ENCODE peak calls at places on chromosome 9, in six cellular contexts. C, G, W, X, E and M are unnamed samples.

GRCh38 chr9:110008663-110009062 is 199.3 kb downstream of the C9orf152 start:
- DNase-seq in C (no peak), G (no peak), W (no peak), X (no peak), E (no peak), M (no peak)

GRCh38 chr9:131310833-131311554 is 21.5 kb downstream of the PLPP7 start:
- DNase-seq in C (no peak), G (no peak), W (peak; percentile 29), X (no peak), E (peak; percentile 48), M (peak; percentile 40)

GRCh38 chr9:133378408-133378962 is 2.3 kb downstream of the STKLD1 start:
- DNase-seq in C (no peak), G (no peak), W (no peak), X (no peak), E (no peak), M (no peak)

GRCh38 chr9:126058631-126059030 is 268.0 kb upstream of the MVB12B start:
- DNase-seq in C (no peak), G (no peak), W (no peak), X (no peak), E (no peak), M (no peak)

GRCh38 chr9:131112374-131113159 is 12.8 kb upstream of the NUP214 start:
- DNase-seq in C (no peak), G (no peak), W (no peak), X (peak; percentile 53), E (no peak), M (no peak)

GRCh38 chr9:76351006-76351405 is 43.2 kb downstream of the RFK start:
- DNase-seq in C (no peak), G (no peak), W (no peak), X (no peak), E (no peak), M (no peak)

GRCh38 chr9:137762414-137763061 is 115.0 kb upstream of the CACNA1B start:
- DNase-seq in C (no peak), G (no peak), W (peak; percentile 72), X (no peak), E (no peak), M (peak; percentile 45)

GRCh38 chr9:110520120-110520701 is 59.3 kb downstream of the SVEP1 start:
- DNase-seq in C (no peak), G (no peak), W (no peak), X (no peak), E (no peak), M (no peak)

GRCh38 chr9:91407580-91408275 is 15.9 kb downstream of the NFIL3 start:
- DNase-seq in C (no peak), G (no peak), W (no peak), X (no peak), E (no peak), M (no peak)

GRCh38 chr9:97714435-97714834 is 17.3 kb upstream of the XPA start:
- DNase-seq in C (no peak), G (no peak), W (no peak), X (no peak), E (no peak), M (no peak)

GRCh38 chr9:113992276-113992951 is 85.7 kb downstream of the AMBP start:
- DNase-seq in C (no peak), G (no peak), W (no peak), X (no peak), E (no peak), M (peak; percentile 40)

GRCh38 chr9:114631166-114631565 is 20.1 kb downstream of the TMEM268 start:
- DNase-seq in C (no peak), G (no peak), W (no peak), X (no peak), E (no peak), M (no peak)

GRCh38 chr9:18358325-18358724 is 115.6 kb upstream of the ADAMTSL1 start:
- DNase-seq in C (no peak), G (no peak), W (no peak), X (no peak), E (no peak), M (no peak)

DNA sequence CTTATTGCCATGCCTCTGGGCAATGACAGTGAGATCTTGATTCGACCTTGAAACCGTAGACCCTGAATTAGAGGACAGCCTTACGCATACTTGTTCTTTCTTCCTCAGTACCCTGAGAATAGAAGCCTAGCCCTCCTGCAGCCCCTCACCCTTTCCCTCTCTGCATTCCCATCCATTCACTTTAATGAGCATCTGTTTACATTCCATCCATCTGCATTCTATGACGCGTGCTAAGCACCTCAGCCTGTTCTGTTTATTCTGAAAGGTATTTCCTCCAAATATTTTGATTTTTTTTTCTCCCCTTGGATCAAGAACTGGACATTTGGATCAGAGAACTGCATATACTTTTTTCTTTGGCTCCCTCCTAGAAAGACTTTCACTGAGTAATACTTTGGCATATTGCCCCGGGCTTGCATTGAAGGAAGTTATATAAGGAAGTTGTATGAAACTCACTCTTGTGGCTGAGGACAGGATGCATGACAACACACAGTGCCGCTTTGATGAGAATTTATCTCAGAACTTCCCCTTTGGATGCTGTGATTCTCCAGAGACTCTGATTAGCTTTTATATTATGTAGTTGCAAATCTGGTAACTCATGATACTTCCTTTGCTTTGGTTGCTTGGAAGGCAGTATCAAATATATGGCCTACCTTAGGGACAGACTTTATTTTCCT is 15.7 kb downstream of the TMEM8B start:
- DNase-seq in C (peak; percentile 70), G (peak; percentile 26), W (peak; percentile 54), X (peak; percentile 49), E (peak; percentile 64), M (peak; percentile 64)
- TF ChIP-seq POLR2AphosphoS5 in C (peak; percentile 24), G (no peak), W (no peak), X (no peak), E (peak; percentile 24), M (peak; percentile 23)

DNA sequence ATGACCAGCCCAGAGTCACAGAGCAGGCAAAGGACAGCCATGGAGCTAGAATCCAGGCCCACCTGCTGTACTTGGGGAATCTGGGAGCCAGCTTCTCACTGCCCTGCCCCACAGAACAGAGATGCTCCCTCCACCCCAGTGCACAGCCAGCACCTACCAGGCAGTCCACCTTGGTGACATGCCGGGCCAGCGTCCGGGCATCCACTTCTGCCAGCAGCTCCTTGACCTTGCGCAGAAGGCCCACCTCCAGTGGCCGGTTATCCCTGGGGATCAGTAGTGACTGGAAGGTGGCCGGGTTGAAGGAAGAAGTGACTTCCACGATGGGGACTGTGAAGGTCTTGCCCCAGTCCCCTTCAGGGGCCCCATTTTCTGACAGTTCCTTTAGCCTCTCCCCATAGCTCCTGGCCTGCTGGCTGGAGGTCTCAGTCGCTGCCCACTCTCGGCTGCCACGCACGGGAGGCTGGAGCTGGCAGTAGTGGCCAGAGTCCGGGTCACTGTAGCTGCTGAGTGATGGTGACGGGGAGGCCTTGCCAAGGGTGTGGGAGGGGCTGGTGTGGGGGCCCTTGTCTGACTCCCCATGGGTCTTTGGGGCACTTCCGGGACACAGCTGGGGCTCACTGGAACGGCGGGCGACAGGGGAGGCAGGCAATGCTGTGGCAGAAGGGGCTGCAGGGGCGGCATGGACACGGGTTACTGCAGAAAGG is 9.5 kb upstream of the TOR2A start:
- DNase-seq in C (no peak), G (no peak), W (no peak), X (no peak), E (no peak), M (no peak)
- TF ChIP-seq POLR2AphosphoS5 in C (no peak), G (no peak), W (no peak), X (no peak), E (no peak), M (no peak)

GRCh38 chr9:37198034-37198718 is 77.8 kb downstream of the ZCCHC7 start:
- DNase-seq in C (no peak), G (no peak), W (no peak), X (no peak), E (no peak), M (no peak)

GRCh38 chr9:37200572-37201005 is 80.2 kb downstream of the ZCCHC7 start:
- DNase-seq in C (no peak), G (no peak), W (no peak), X (no peak), E (no peak), M (no peak)

GRCh38 chr9:37198831-37199230 is 78.5 kb downstream of the ZCCHC7 start:
- DNase-seq in C (no peak), G (no peak), W (no peak), X (no peak), E (no peak), M (no peak)

GRCh38 chr9:37201581-37201980 is 81.2 kb downstream of the ZCCHC7 start:
- DNase-seq in C (no peak), G (no peak), W (no peak), X (no peak), E (peak; percentile 26), M (no peak)

GRCh38 chr9:37197158-37198033 is 77.0 kb downstream of the ZCCHC7 start:
- DNase-seq in C (no peak), G (no peak), W (no peak), X (no peak), E (peak; percentile 34), M (no peak)
- TF ChIP-seq POLR2AphosphoS5 in C (no peak), G (no peak), W (no peak), X (no peak), E (no peak), M (no peak)

GRCh38 chr9:100352727-100353505 is at the start of gene TEX10:
- DNase-seq in C (peak; percentile 93), G (peak; percentile 59), W (peak; percentile 91), X (peak; percentile 76), E (peak; percentile 97), M (peak; percentile 89)
- TF ChIP-seq POLR2AphosphoS5 in C (peak; percentile 85), G (peak; percentile 87), W (peak; percentile 77), X (peak; percentile 82), E (peak; percentile 99), M (peak; percentile 76)

GRCh38 chr9:106866243-106866642 is 3.3 kb downstream of the ZNF462 start:
- DNase-seq in C (no peak), G (no peak), W (no peak), X (no peak), E (no peak), M (no peak)

GRCh38 chr9:106869028-106869427 is 6.1 kb downstream of the ZNF462 start:
- DNase-seq in C (no peak), G (no peak), W (no peak), X (no peak), E (no peak), M (no peak)

GRCh38 chr9:106868096-106868495 is 5.1 kb downstream of the ZNF462 start:
- DNase-seq in C (no peak), G (no peak), W (no peak), X (no peak), E (no peak), M (no peak)

GRCh38 chr9:106869458-106869857 is 6.5 kb downstream of the ZNF462 start:
- DNase-seq in C (peak; percentile 74), G (no peak), W (no peak), X (peak; percentile 51), E (no peak), M (no peak)

GRCh38 chr9:106868565-106868964 is 5.6 kb downstream of the ZNF462 start:
- DNase-seq in C (no peak), G (no peak), W (peak; percentile 22), X (peak; percentile 46), E (no peak), M (no peak)
- TF ChIP-seq POLR2AphosphoS5 in C (no peak), G (no peak), W (no peak), X (no peak), E (no peak), M (no peak)